ENCODE peak calls at places on chromosome 19, in four cellular contexts. P is Peyer's patch, E is gastrocnemius medialis, D is suprapubic skin. O is an unnamed sample.

GRCh38 chr19:46919324-46919723 is 58.5 kb downstream of the ARHGAP35 start:
- DNase-seq in P (no peak), E (no peak), D (no peak), O (no peak)

GRCh38 chr19:38079926-38080380 is 144.1 kb downstream of the DPF1 start:
- DNase-seq in P (no peak), E (no peak), D (no peak), O (no peak)

GRCh38 chr19:49786432-49786831 is 19.6 kb downstream of the AP2A1 start:
- DNase-seq in P (no peak), E (no peak), D (no peak), O (peak)

GRCh38 chr19:18170714-18171255 is 2.8 kb upstream of the IFI30 start:
- DNase-seq in P (no peak), E (peak), D (no peak), O (peak)

GRCh38 chr19:41327076-41327475 is 17.1 kb downstream of the CCDC97 start:
- DNase-seq in P (no peak), E (no peak), D (no peak), O (no peak)

GRCh38 chr19:2813235-2814160 is 6.2 kb upstream of the ZNF554 start:
- DNase-seq in P (peak), E (no peak), D (no peak), O (no peak)

GRCh38 chr19:37551123-37551993 is 43.2 kb downstream of the ZNF571 start:
- DNase-seq in P (peak), E (no peak), D (no peak), O (peak)

GRCh38 chr19:19111967-19112580 is 26.2 kb downstream of the TMEM161A start:
- DNase-seq in P (no peak), E (no peak), D (no peak), O (no peak)

GRCh38 chr19:19460761-19461265 is 54.5 kb downstream of the TSSK6 start:
- DNase-seq in P (no peak), E (peak), D (peak), O (peak)

GRCh38 chr19:29480507-29480906 is 45.3 kb upstream of the VSTM2B start:
- DNase-seq in P (no peak), E (no peak), D (no peak), O (no peak)

GRCh38 chr19:3655402-3656072 is 28.9 kb upstream of the CACTIN start:
- DNase-seq in P (no peak), E (no peak), D (no peak), O (no peak)

GRCh38 chr19:44620667-44621066 is 7.3 kb downstream of the IGSF23 start:
- DNase-seq in P (peak), E (no peak), D (no peak), O (no peak)

GRCh38 chr19:13817018-13817614 is 21.9 kb downstream of the ZSWIM4 start:
- DNase-seq in P (peak), E (no peak), D (no peak), O (peak)

GRCh38 chr19:40633207-40633606 is 32.0 kb downstream of the LTBP4 start:
- DNase-seq in P (no peak), E (no peak), D (no peak), O (no peak)

GRCh38 chr19:30719189-30719990 is 347.2 kb downstream of the ZNF536 start:
- DNase-seq in P (peak), E (peak), D (peak), O (peak)

GRCh38 chr19:41350735-41351338 is 2.9 kb downstream of the TGFB1 start:
- DNase-seq in P (no peak), E (no peak), D (no peak), O (no peak)

GRCh38 chr19:51294211-51294976 is 17.1 kb upstream of the IGLON5 start:
- DNase-seq in P (no peak), E (no peak), D (peak), O (no peak)

GRCh38 chr19:57850553-57851017 is 926 bp downstream of the ZNF587 start:
- DNase-seq in P (peak), E (no peak), D (no peak), O (no peak)

GRCh38 chr19:14300281-14300680 is 81.0 kb upstream of the ADGRE5 start:
- DNase-seq in P (no peak), E (no peak), D (no peak), O (no peak)

GRCh38 chr19:39996218-39996810 is 546 bp upstream of the ZNF546 start:
- DNase-seq in P (no peak), E (no peak), D (no peak), O (peak)

GRCh38 chr19:5126498-5127223 is 157.7 kb downstream of the KDM4B start:
- DNase-seq in P (no peak), E (no peak), D (no peak), O (no peak)

GRCh38 chr19:37654525-37654832 is 786 bp downstream of the ZFP30 start:
- DNase-seq in P (no peak), E (no peak), D (no peak), O (no peak)

GRCh38 chr19:55041627-55042343 is 3.7 kb upstream of the GP6 start:
- DNase-seq in P (no peak), E (no peak), D (no peak), O (no peak)

GRCh38 chr19:32866564-32867265 is 2.9 kb downstream of the SLC7A9 start:
- DNase-seq in P (no peak), E (no peak), D (no peak), O (no peak)

GRCh38 chr19:8251025-8251472 is 41.9 kb downstream of the CERS4 start:
- DNase-seq in P (no peak), E (peak), D (peak), O (peak)

GRCh38 chr19:46537136-46538097 is 41.8 kb upstream of the PNMA8B start:
- DNase-seq in P (peak), E (no peak), D (no peak), O (peak)

GRCh38 chr19:46574533-46574932 is 26.6 kb upstream of the CALM3 start:
- DNase-seq in P (no peak), E (no peak), D (no peak), O (no peak)

GRCh38 chr19:19040417-19040816 is 7.0 kb downstream of the ARMC6 start:
- DNase-seq in P (no peak), E (peak), D (no peak), O (peak)

GRCh38 chr19:14349426-14349825 is 31.8 kb upstream of the ADGRE5 start:
- DNase-seq in P (no peak), E (no peak), D (no peak), O (no peak)

GRCh38 chr19:19711934-19712828 is 20.7 kb downstream of the ZNF14 start:
- DNase-seq in P (no peak), E (no peak), D (no peak), O (no peak)

GRCh38 chr19:19944583-19944880 is 43.8 kb downstream of the ZNF93 start:
- DNase-seq in P (no peak), E (no peak), D (no peak), O (no peak)

GRCh38 chr19:45771331-45771933 is 2.4 kb upstream of the SIX5 start:
- DNase-seq in P (no peak), E (no peak), D (peak), O (no peak)

GRCh38 chr19:55432355-55432959 is 10.6 kb downstream of the SHISA7 start:
- DNase-seq in P (no peak), E (no peak), D (no peak), O (no peak)

GRCh38 chr19:55257461-55258411 is 1.1 kb downstream of the PPP6R1 start:
- DNase-seq in P (peak), E (no peak), D (peak), O (peak)

GRCh38 chr19:50817941-50818858 is 5.4 kb downstream of the KLK1 start:
- DNase-seq in P (peak), E (no peak), D (no peak), O (peak)

GRCh38 chr19:49364083-49364687 is 508 bp downstream of the DKKL1 start:
- DNase-seq in P (no peak), E (no peak), D (no peak), O (no peak)

GRCh38 chr19:581399-582111 is 8.1 kb upstream of the HCN2 start:
- DNase-seq in P (no peak), E (no peak), D (no peak), O (no peak)
- TF ChIP-seq POLR2A in P (no peak), E (no peak), D (no peak), O (no peak)

GRCh38 chr19:11198769-11199469 is 1.6 kb upstream of the KANK2 start:
- DNase-seq in P (no peak), E (no peak), D (no peak), O (no peak)

GRCh38 chr19:11196406-11197287 is 698 bp downstream of the KANK2 start:
- DNase-seq in P (peak), E (no peak), D (no peak), O (no peak)

GRCh38 chr19:11195681-11196080 is 1.7 kb downstream of the KANK2 start:
- DNase-seq in P (no peak), E (no peak), D (no peak), O (no peak)

GRCh38 chr19:11198175-11198534 is 810 bp upstream of the KANK2 start:
- DNase-seq in P (no peak), E (no peak), D (no peak), O (no peak)

GRCh38 chr19:11197291-11198174 is at the start of gene KANK2:
- DNase-seq in P (peak), E (peak), D (peak), O (peak)
- TF ChIP-seq POLR2A in P (no peak), E (peak), D (peak), O (peak)

GRCh38 chr19:9768175-9769112 is at the start of gene ZNF846:
- DNase-seq in P (peak), E (peak), D (peak), O (peak)
- TF ChIP-seq POLR2A in P (peak), E (peak), D (peak), O (no peak)

DNA sequence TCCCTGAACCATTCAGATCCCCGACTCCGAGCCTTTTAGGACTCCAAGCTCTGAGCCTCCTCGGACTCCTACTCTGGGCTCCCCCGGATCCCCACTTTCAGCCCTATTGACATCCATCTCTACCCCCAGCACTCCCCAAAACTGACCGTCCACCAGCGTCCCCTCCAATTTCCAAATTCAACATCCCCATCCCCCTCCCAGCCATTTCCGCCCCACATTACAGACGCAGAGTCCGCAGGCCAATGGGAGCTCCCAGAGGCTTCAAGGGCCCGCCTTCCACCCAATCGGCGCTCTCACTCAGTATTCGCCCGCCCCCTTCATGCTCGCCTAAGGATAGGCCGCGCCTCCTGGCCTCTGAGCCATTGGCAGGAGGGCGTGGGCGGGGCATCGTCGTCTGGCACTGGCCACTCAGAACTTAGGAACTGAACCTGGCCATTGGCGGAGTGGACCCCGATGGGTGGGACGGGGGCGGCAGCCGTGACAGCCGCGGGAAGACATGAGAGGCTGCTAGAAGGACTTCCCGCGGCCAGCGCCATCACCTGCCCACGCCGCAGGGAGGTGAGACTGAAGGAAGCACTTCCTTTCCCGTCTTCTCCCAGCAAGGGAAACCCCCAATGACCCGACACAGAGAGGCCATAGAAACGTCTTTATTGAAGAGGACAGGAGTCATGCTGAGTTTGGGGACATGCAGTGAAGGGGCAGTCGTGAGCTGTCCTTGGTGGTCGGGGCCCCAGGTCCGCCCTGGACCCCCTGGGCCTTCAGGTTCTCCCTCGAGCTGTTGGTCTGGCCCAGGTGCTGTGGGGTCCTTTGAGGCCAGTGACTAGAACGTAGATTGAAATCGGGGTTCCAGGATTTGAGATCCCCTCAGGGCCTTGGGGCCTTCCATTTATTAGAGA is at the start of gene ALKBH6:
- DNase-seq in P (peak), E (peak), D (peak), O (peak)
- TF ChIP-seq POLR2A in P (no peak), E (no peak), D (no peak), O (no peak)

DNA sequence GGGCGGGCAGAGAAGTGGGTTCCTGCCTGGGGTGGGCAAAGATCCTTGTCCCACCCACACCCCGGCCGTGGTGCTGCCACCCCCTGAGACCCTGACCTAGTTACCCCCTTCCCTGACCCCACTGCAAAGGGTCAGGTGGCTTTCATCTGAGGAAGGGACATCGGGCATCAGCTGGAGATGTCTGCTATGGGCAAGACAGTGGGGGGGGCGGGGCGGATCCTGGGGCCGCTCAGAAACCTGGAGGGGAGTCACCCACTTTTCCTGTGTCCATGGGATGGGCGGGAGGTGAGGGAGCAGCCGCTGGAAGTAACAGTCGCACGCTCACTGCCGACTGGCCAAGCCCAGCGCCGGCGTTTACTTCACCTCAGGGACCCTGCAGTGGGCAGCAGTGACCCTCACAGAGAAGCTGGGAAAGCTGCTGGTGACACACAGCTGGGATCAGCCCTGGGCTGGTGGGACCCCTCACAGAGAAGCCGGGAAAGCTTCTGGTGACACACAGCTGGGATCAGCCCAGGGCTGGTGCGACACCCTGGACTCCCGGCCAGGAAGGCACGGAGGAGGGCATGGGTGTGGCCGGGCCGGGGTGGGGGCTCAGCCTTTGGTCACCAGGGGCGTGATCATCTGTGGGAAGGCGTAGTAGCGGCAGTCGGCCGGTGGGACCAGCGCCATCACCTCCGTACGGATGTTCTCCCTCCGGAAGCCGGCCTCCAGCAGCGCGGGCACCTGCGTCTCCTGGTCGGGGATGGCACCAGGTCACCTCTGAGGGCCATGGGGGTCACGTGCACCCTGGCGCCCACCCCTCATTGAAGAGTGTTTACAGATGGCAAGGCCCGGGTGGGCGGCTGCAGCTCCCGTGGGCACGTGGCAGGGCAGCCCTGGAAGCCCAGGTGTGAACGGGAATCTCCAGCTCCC is 4.3 kb downstream of the GAMT start:
- DNase-seq in P (no peak), E (peak), D (no peak), O (no peak)
- TF ChIP-seq POLR2A in P (no peak), E (no peak), D (no peak), O (no peak)

GRCh38 chr19:7083076-7083956 is 13.8 kb downstream of the ZNF557 start:
- DNase-seq in P (no peak), E (no peak), D (no peak), O (no peak)
- TF ChIP-seq POLR2A in P (no peak), E (no peak), D (no peak), O (no peak)